ENCODE peak calls at places on chromosome 11, in five cellular contexts. I, Y, R, E and K are unnamed samples.
A peak's percentile ranks its signal among the peaks of the same experiment; 100 is the strongest.

GRCh38 chr11:62708423-62709261 is 1.2 kb downstream of the GNG3 start:
- DNase-seq in I (no peak), Y (peak; percentile 48), R (no peak), E (peak; percentile 62), K (no peak)

GRCh38 chr11:58867556-58867955 is 23.1 kb upstream of the GLYATL2 start:
- DNase-seq in I (peak; percentile 21), Y (no peak), R (no peak), E (no peak), K (no peak)

GRCh38 chr11:9137293-9138132 is 46.1 kb upstream of the SCUBE2 start:
- DNase-seq in I (peak; percentile 71), Y (peak; percentile 70), R (peak; percentile 51), E (peak; percentile 88), K (peak; percentile 81)

GRCh38 chr11:28981331-28981865 is 873.2 kb downstream of the METTL15 start:
- DNase-seq in I (no peak), Y (no peak), R (no peak), E (no peak), K (no peak)

GRCh38 chr11:120233207-120233803 is 6.6 kb upstream of the POU2F3 start:
- DNase-seq in I (no peak), Y (no peak), R (no peak), E (no peak), K (no peak)

GRCh38 chr11:44065161-44065571 is 904 bp upstream of the ACCS start:
- DNase-seq in I (no peak), Y (no peak), R (no peak), E (no peak), K (no peak)

GRCh38 chr11:1838077-1838425 is 730 bp upstream of the TNNI2 start:
- DNase-seq in I (no peak), Y (no peak), R (no peak), E (no peak), K (peak; percentile 49)

GRCh38 chr11:119663279-119663678 is 65.7 kb downstream of the NECTIN1 start:
- DNase-seq in I (no peak), Y (no peak), R (no peak), E (no peak), K (no peak)

GRCh38 chr11:121520243-121521144 is 67.7 kb upstream of the SORL1-AS1 start:
- DNase-seq in I (no peak), Y (no peak), R (no peak), E (no peak), K (no peak)

GRCh38 chr11:128643661-128644060 is 50.2 kb upstream of the FLI1 start:
- DNase-seq in I (no peak), Y (no peak), R (no peak), E (no peak), K (no peak)